ENCODE peak calls at places on chromosome 22, in seven cellular contexts. T is brain microvascular endothelial cell, Q is kidney glomerular epithelial cell, Z is aorta, C is left ventricle myocardium inferior, M is A172, R is dermis blood vessel endothelial cell. X is an unnamed sample.

GRCh38 chr22:44693756-44694155 is 8.2 kb upstream of the PRR5 start:
- DNase-seq in C (no peak), T (no peak), Z (no peak), R (no peak), M (no peak), Q (no peak), X (no peak)

GRCh38 chr22:44648085-44648820 is 53.8 kb upstream of the PRR5 start:
- DNase-seq in T (no peak), M (no peak), R (no peak), C (no peak), Q (no peak), Z (no peak), X (no peak)

GRCh38 chr22:50326225-50326958 is 420 bp downstream of the DENND6B start:
- DNase-seq in Z (peak; percentile 73), C (no peak), Q (no peak), T (no peak), R (no peak), M (no peak), X (no peak)

GRCh38 chr22:39655736-39656285 is 85.3 kb downstream of the CACNA1I start:
- DNase-seq in M (no peak), C (no peak), Z (no peak), R (no peak), Q (no peak), T (no peak), X (no peak)

GRCh38 chr22:35589736-35590079 is 27.4 kb downstream of the MB start:
- DNase-seq in T (no peak), R (no peak), C (no peak), Q (no peak), M (no peak), Z (no peak), X (no peak)

GRCh38 chr22:35766654-35767580 is 49.2 kb downstream of the APOL5 start:
- DNase-seq in C (no peak), Q (no peak), T (no peak), R (peak; percentile 65), M (no peak), Z (no peak), X (no peak)

GRCh38 chr22:37218399-37218770 is 6.1 kb upstream of the SSTR3 start:
- DNase-seq in C (no peak), Q (no peak), M (no peak), T (no peak), Z (no peak), R (no peak), X (no peak)

GRCh38 chr22:42978453-42979103 is 36.4 kb downstream of the PACSIN2 start:
- DNase-seq in Q (peak; percentile 37), T (no peak), M (peak; percentile 40), Z (no peak), R (peak; percentile 93), C (no peak), X (peak; percentile 87)

GRCh38 chr22:44486538-44486937 is 11.5 kb downstream of the RTL6 start:
- DNase-seq in C (no peak), Q (no peak), Z (no peak), M (peak; percentile 73), R (no peak), T (peak; percentile 39), X (peak; percentile 44)

GRCh38 chr22:41361716-41362310 is 19.9 kb upstream of the TEF start:
- DNase-seq in T (no peak), Q (no peak), M (peak; percentile 25), R (no peak), Z (no peak), C (no peak), X (no peak)

GRCh38 chr22:46748948-46749681 is 11.1 kb upstream of the CERK start:
- DNase-seq in R (peak; percentile 80), T (no peak), M (no peak), C (no peak), Q (no peak), Z (no peak), X (no peak)

GRCh38 chr22:45284705-45285305 is at the start of gene UPK3A:
- DNase-seq in Z (peak; percentile 90), M (no peak), T (no peak), Q (peak; percentile 1), C (peak; percentile 80), R (peak; percentile 52), X (peak; percentile 16)

GRCh38 chr22:19044381-19044780 is 77.8 kb downstream of the DGCR2 start:
- DNase-seq in R (no peak), M (no peak), T (no peak), C (no peak), Z (peak; percentile 27), Q (no peak), X (no peak)

GRCh38 chr22:19105867-19106802 is 16.1 kb downstream of the DGCR2 start:
- DNase-seq in R (peak; percentile 38), Q (no peak), C (no peak), T (no peak), M (no peak), Z (peak; percentile 59), X (no peak)

GRCh38 chr22:17845340-17845739 is 71.1 kb upstream of the BID start:
- DNase-seq in C (no peak), M (no peak), Z (no peak), Q (no peak), T (no peak), R (no peak), X (no peak)

GRCh38 chr22:49929553-49929979 is 11.1 kb downstream of the CRELD2 start:
- DNase-seq in Q (peak; percentile 0), Z (peak; percentile 92), M (no peak), T (no peak), R (peak; percentile 72), C (peak; percentile 60), X (no peak)

GRCh38 chr22:45096256-45096907 is 67.3 kb upstream of the NUP50 start:
- DNase-seq in R (peak; percentile 73), M (peak; percentile 52), Q (peak; percentile 28), Z (peak; percentile 67), T (peak; percentile 59), C (no peak), X (peak; percentile 19)

GRCh38 chr22:34122064-34122463 is 201.8 kb upstream of the LARGE1 start:
- DNase-seq in R (no peak), T (no peak), C (no peak), M (no peak), Z (no peak), Q (no peak), X (no peak)